ENCODE peak calls at places on chromosomes 2 and 18, in five cellular contexts. N is NCI-H1436, S is ACHN, M is T-helper 1 cell, H is iris pigment epithelial cell. U is an unnamed sample.

GRCh38 chr2:56168163-56168562 is 15.6 kb upstream of the CCDC85A start:
- DNase-seq in N (no peak), S (no peak), M (no peak), H (peak), U (no peak)

GRCh38 chr18:57640236-57640635 is 18.6 kb upstream of the NARS1 start:
- DNase-seq in N (no peak), S (no peak), M (no peak), H (peak), U (no peak)

GRCh38 chr2:152761171-152761570 is 42.8 kb downstream of the ARL6IP6 start:
- DNase-seq in N (no peak), S (no peak), M (no peak), H (no peak), U (no peak)

GRCh38 chr2:69131983-69132675 is 119.2 kb downstream of the ANTXR1 start:
- DNase-seq in N (no peak), S (no peak), M (no peak), H (no peak), U (no peak)

GRCh38 chr2:7999683-8000476 is 682.0 kb upstream of the ID2 start:
- DNase-seq in N (no peak), S (no peak), M (no peak), H (no peak), U (no peak)

GRCh38 chr2:148524519-148524919 is 120.0 kb upstream of the EPC2 start:
- DNase-seq in N (no peak), S (no peak), M (peak), H (no peak), U (no peak)

GRCh38 chr2:226701052-226701451 is 98.6 kb downstream of the IRS1 start:
- DNase-seq in N (no peak), S (no peak), M (no peak), H (peak), U (no peak)

GRCh38 chr2:242085941-242086621 is 216.6 kb downstream of the RTP5 start:
- DNase-seq in N (no peak), S (no peak), M (no peak), H (no peak), U (no peak)

GRCh38 chr18:58862851-58863538 is 1.7 kb upstream of the ZNF532 start:
- DNase-seq in N (peak), S (no peak), M (no peak), H (no peak), U (peak)

GRCh38 chr18:34114996-34115395 is 109.7 kb downstream of the NOL4 start:
- DNase-seq in N (no peak), S (no peak), M (no peak), H (no peak), U (no peak)

GRCh38 chr2:42368817-42369550 is 8.0 kb upstream of the COX7A2L start:
- DNase-seq in N (no peak), S (no peak), M (no peak), H (no peak), U (no peak)